ENCODE peak calls at places on chromosomes 7 and 10, in four cellular contexts. Z is IMR-90, K is Peyer's patch, R is kidney. D is an unnamed sample.

GRCh38 chr10:52639652-52640051 is 132.9 kb downstream of the MBL2 start:
- DNase-seq in Z (no peak), K (no peak), R (no peak), D (no peak)

GRCh38 chr7:72416846-72417245 is 4.7 kb upstream of the CALN1 start:
- DNase-seq in Z (no peak), K (no peak), R (no peak), D (no peak)

GRCh38 chr7:134619627-134620331 is 26.9 kb upstream of the BPGM start:
- DNase-seq in Z (peak), K (no peak), R (no peak), D (no peak)

GRCh38 chr10:30645340-30645827 is 15.8 kb upstream of the LYZL2 start:
- DNase-seq in Z (peak), K (no peak), R (no peak), D (no peak)

GRCh38 chr10:84996580-84996979 is 668.2 kb downstream of the CCSER2 start:
- DNase-seq in Z (no peak), K (no peak), R (no peak), D (no peak)

GRCh38 chr10:62885656-62886461 is 69.7 kb upstream of the EGR2 start:
- DNase-seq in Z (peak), K (no peak), R (no peak), D (no peak)

GRCh38 chr7:155130493-155130892 is 60.4 kb downstream of the HTR5A start:
- DNase-seq in Z (no peak), K (no peak), R (no peak), D (no peak)

GRCh38 chr7:30511494-30511893 is 6.9 kb upstream of the GGCT start:
- DNase-seq in Z (no peak), K (no peak), R (no peak), D (no peak)

GRCh38 chr10:31774928-31775668 is 153.5 kb downstream of the ARHGAP12 start:
- DNase-seq in Z (no peak), K (no peak), R (no peak), D (no peak)

GRCh38 chr7:135160098-135160857 is 10.2 kb downstream of the CYREN start:
- DNase-seq in Z (peak), K (no peak), R (no peak), D (no peak)

GRCh38 chr7:79398145-79398749 is 55.2 kb downstream of the MAGI2 start:
- DNase-seq in Z (no peak), K (no peak), R (no peak), D (no peak)

GRCh38 chr10:27500886-27501285 is 3.2 kb upstream of the RAB18 start:
- DNase-seq in Z (no peak), K (no peak), R (no peak), D (no peak)

GRCh38 chr10:97861351-97861750 is 11.7 kb downstream of the GOLGA7B start:
- DNase-seq in Z (peak), K (no peak), R (no peak), D (no peak)

GRCh38 chr10:69360485-69361302 is 56.0 kb downstream of the TACR2 start:
- DNase-seq in Z (peak), K (peak), R (no peak), D (no peak)

GRCh38 chr7:56030340-56030739 is 20.9 kb downstream of the PSPH start:
- DNase-seq in Z (no peak), K (no peak), R (no peak), D (no peak)

GRCh38 chr7:56028942-56029630 is 22.2 kb downstream of the PSPH start:
- DNase-seq in Z (peak), K (no peak), R (no peak), D (no peak)

GRCh38 chr7:56033671-56034432 is 17.4 kb downstream of the PSPH start:
- DNase-seq in Z (peak), K (peak), R (peak), D (no peak)
- TF ChIP-seq CTCF in Z (peak), K (peak), R (no peak), D (peak)

GRCh38 chr10:95391164-95391563 is 100.4 kb upstream of the PDLIM1 start:
- DNase-seq in Z (no peak), K (no peak), R (no peak), D (no peak)

GRCh38 chr10:95392250-95392584 is 101.4 kb upstream of the PDLIM1 start:
- DNase-seq in Z (no peak), K (no peak), R (no peak), D (no peak)

GRCh38 chr10:95389982-95390381 is 99.2 kb upstream of the PDLIM1 start:
- DNase-seq in Z (no peak), K (no peak), R (no peak), D (no peak)

GRCh38 chr10:95392711-95393164 is 101.9 kb upstream of the PDLIM1 start:
- DNase-seq in Z (no peak), K (no peak), R (no peak), D (no peak)

DNA sequence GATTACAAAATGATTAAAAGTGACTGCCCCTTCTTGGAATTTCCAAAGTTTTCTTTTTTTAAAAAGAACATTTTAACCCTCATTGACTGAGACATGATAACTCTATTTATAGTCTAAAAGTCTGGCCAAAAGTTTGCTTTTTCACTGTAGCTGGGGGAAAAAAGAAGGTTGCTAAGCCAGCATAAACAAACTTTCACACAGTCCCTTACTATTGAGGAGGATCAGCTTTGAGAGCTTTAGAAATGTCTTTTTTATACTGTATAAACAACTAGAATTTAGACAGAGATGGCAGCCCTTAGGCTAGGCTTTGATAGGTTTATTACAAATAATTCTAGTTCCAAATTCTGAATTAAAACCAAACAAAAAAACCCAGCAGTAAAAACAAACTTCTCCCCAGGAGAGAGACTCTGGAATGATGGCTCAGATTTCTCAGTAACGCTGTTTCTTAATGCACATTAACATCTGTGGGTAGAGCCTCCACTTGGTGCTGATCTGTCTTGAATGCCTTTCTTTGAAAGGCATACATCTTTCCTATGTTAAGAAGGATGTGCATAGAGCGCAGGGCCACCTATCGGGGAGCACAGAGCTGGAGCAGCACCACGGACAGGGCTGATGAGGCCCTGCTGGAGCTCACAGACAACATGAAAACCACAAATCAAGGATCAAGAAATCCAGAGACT is 100.9 kb upstream of the PDLIM1 start:
- DNase-seq in Z (peak), K (no peak), R (peak), D (no peak)
- TF ChIP-seq CTCF in Z (no peak), K (no peak), R (no peak), D (peak)

GRCh38 chr7:85765698-85766298 is 578.9 kb upstream of the SEMA3D start:
- DNase-seq in Z (no peak), K (peak), R (no peak), D (peak)
- TF ChIP-seq CTCF in Z (no peak), K (no peak), R (no peak), D (no peak)

GRCh38 chr7:4833176-4833575 is 28.7 kb downstream of the PAPOLB start:
- DNase-seq in Z (no peak), K (no peak), R (no peak), D (no peak)

GRCh38 chr7:4832711-4833110 is 29.1 kb downstream of the PAPOLB start:
- DNase-seq in Z (no peak), K (no peak), R (no peak), D (no peak)

GRCh38 chr7:4831723-4832495 is 29.9 kb downstream of the PAPOLB start:
- DNase-seq in Z (no peak), K (no peak), R (no peak), D (no peak)

GRCh38 chr7:4828720-4829383 is 33.0 kb downstream of the PAPOLB start:
- DNase-seq in Z (no peak), K (no peak), R (peak), D (no peak)

GRCh38 chr7:4830176-4830575 is 31.7 kb downstream of the PAPOLB start:
- DNase-seq in Z (peak), K (peak), R (no peak), D (no peak)
- TF ChIP-seq CTCF in Z (peak), K (peak), R (peak), D (peak)

DNA sequence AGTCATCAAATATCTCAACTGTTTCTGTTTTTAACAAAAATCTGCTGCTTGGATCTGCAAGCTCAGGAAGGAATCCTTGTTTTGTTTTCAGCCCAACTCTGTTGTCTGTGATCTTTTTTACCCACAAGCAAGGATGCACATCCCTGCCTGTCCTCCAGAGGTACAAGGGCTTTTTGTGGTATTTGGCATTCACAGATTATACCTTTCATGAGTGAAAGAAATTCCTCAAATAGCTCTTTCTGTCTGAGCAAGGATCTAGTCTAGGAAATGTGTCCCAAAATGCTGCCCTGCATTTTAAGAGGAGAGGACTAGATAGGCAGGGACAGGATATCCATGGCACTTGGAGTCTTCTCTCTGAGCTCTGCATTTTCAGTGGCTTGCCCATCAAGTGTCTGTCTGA is 151.8 kb downstream of the BMPER start:
- DNase-seq in Z (no peak), K (no peak), R (no peak), D (no peak)
- TF ChIP-seq CTCF in Z (no peak), K (no peak), R (no peak), D (no peak)

GRCh38 chr7:33091641-33092191 is 17.5 kb downstream of the RP9 start:
- DNase-seq in Z (no peak), K (no peak), R (no peak), D (no peak)
- TF ChIP-seq CTCF in Z (no peak), K (no peak), R (no peak), D (no peak)

GRCh38 chr10:44911951-44912350 is 814 bp downstream of the TMEM72 start:
- DNase-seq in Z (no peak), K (no peak), R (no peak), D (no peak)
- TF ChIP-seq CTCF in Z (no peak), K (no peak), R (no peak), D (no peak)